ENCODE peak calls at places on chromosomes 6 and 20, in seven cellular contexts. U is GM12878; W is coronary artery; A is prostate gland; Z is fibroblast of pulmonary artery; R is cardiac muscle cell; O is CD8-positive, alpha-beta T cell. F is an unnamed sample.

GRCh38 chr6:122789862-122790739 is 1.0 kb downstream of the SMPDL3A start:
- DNase-seq in W (no peak), U (no peak), O (no peak), R (peak; percentile 78), Z (no peak), A (peak; percentile 36), F (no peak)

GRCh38 chr6:136889271-136890193 is 32.6 kb upstream of the SLC35D3 start:
- DNase-seq in W (no peak), R (no peak), Z (no peak), U (no peak), O (no peak), A (no peak), F (no peak)

GRCh38 chr6:144284753-144285547 is at the start of gene UTRN:
- DNase-seq in U (no peak), R (peak; percentile 92), W (peak; percentile 90), O (peak; percentile 27), Z (peak; percentile 83), A (peak; percentile 76), F (peak; percentile 86)

GRCh38 chr6:100479180-100480035 is 14.7 kb upstream of the SIM1 start:
- DNase-seq in R (peak; percentile 49), W (no peak), O (no peak), A (no peak), Z (peak; percentile 71), U (peak; percentile 34), F (peak; percentile 72)

GRCh38 chr20:25247100-25247665 is 702 bp upstream of the PYGB start:
- DNase-seq in Z (peak; percentile 58), A (peak; percentile 76), W (no peak), O (no peak), U (no peak), R (peak; percentile 85), F (peak; percentile 72)

GRCh38 chr6:105711216-105711615 is 308.3 kb upstream of the PREP start:
- DNase-seq in Z (no peak), U (no peak), A (no peak), R (no peak), O (no peak), W (no peak), F (no peak)

GRCh38 chr6:9948600-9949138 is 466.2 kb downstream of the TFAP2A start:
- DNase-seq in Z (no peak), O (no peak), R (no peak), A (no peak), W (no peak), U (no peak), F (no peak)

GRCh38 chr6:99467509-99468106 is 42.5 kb upstream of the PNISR start:
- DNase-seq in Z (peak; percentile 49), A (no peak), U (no peak), R (peak; percentile 34), O (no peak), W (no peak), F (peak; percentile 51)

DNA sequence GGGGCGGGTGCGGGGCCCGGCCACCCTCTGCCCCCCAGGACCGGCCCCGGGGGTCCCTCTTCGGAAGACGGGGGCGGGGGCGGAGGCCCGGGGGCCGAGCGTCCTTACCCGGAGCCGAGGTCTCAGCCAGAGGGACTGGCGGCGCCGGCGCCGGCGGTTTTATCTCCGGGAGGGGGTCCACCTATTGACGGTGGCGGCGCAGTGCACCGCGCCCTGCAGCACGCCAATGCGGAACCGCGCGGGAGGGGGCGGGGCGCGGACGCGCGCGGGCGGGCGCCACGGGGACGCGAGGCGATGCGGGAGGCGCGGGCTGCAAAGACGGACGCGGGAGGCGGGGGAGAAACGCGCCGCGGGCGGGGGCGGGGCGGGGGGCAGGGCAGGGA is at the start of gene EEF1A2:
- DNase-seq in O (peak; percentile 54), W (no peak), R (peak; percentile 83), A (no peak), U (no peak), Z (no peak), F (no peak)
- H3K4me3 ChIP-seq in O (no peak within 1 kb of the TSS), W (peak within 1 kb of the TSS; percentile 73), R (peak within 1 kb of the TSS; percentile 92), A (peak within 1 kb of the TSS; percentile 26), U (no peak within 1 kb of the TSS), Z (no peak within 1 kb of the TSS), F (no peak within 1 kb of the TSS)

DNA sequence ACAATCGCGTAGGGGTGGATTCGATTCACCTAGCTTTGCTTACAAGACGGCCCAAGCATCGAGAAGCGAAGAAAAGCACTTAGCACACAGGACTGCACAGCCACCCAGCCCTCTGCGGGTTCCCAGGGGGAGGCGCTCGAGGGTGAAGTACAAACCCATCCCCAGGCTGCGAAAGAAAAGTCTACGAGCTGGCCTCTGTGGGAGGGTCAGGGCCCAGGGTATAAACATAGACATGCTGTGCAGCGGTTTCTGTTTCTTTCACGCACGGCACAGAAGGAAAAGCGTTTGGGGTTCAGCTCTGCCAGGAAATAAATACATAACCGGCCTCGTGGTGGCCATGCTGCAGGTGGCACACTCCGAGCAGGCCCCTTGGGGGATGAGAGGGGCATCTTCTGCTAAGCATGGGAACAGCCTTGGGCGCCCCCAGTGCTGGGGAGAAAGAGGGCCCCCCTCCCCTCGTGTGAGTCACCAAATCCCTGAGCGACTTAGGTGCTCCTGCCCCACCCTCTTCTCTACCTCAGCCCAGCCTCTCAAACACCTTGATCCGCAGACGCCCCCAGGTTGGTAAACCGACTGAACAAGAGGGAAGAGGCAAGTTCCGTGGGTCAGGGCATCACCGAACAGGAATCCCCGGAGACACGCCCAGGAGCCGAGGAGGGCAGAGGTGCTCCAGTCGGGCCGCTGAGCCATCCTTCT is 91.6 kb upstream of the RIPOR2 start:
- DNase-seq in O (peak; percentile 79), U (peak; percentile 60), Z (no peak), A (no peak), R (no peak), W (no peak), F (no peak)
- TF ChIP-seq CTCF in O (peak; percentile 60), U (peak; percentile 71), Z (no peak), A (no peak), R (no peak), W (no peak), F (no peak)

GRCh38 chr6:170135821-170136471 is 154.9 kb downstream of the DLL1 start:
- DNase-seq in U (no peak), O (no peak), W (peak; percentile 64), R (no peak), A (no peak), Z (no peak), F (no peak)

GRCh38 chr6:170135041-170135440 is 155.8 kb downstream of the DLL1 start:
- DNase-seq in U (no peak), W (no peak), Z (no peak), R (no peak), O (no peak), A (no peak), F (no peak)

GRCh38 chr6:170134077-170135040 is 156.5 kb downstream of the DLL1 start:
- DNase-seq in R (no peak), A (no peak), Z (peak; percentile 56), U (no peak), W (peak; percentile 65), O (no peak), F (peak; percentile 67)

GRCh38 chr6:170136541-170137175 is 154.2 kb downstream of the DLL1 start:
- DNase-seq in U (no peak), W (peak; percentile 67), O (no peak), A (no peak), R (no peak), Z (no peak), F (no peak)

GRCh38 chr6:170135461-170135820 is 155.4 kb downstream of the DLL1 start:
- DNase-seq in A (no peak), R (no peak), U (no peak), O (no peak), Z (no peak), W (no peak), F (no peak)
- H3K4me3 ChIP-seq in A (no peak overlapping the region), R (no peak overlapping the region), U (no peak overlapping the region), O (no peak overlapping the region), Z (no peak overlapping the region), W (no peak overlapping the region), F (no peak overlapping the region)

GRCh38 chr6:31645325-31645724 is 7.1 kb downstream of the BAG6 start:
- DNase-seq in A (no peak), R (no peak), Z (no peak), W (no peak), U (no peak), O (no peak), F (no peak)

GRCh38 chr6:31642798-31643570 is 9.5 kb downstream of the BAG6 start:
- DNase-seq in W (no peak), U (no peak), O (no peak), Z (no peak), R (no peak), A (no peak), F (no peak)

GRCh38 chr6:31641370-31641769 is 11.1 kb downstream of the BAG6 start:
- DNase-seq in R (no peak), W (no peak), Z (no peak), O (no peak), A (no peak), U (no peak), F (no peak)

GRCh38 chr6:31640612-31641011 is 11.8 kb downstream of the BAG6 start:
- DNase-seq in R (no peak), Z (no peak), U (no peak), A (no peak), O (no peak), W (no peak), F (no peak)

GRCh38 chr6:31643818-31644454 is 8.5 kb downstream of the BAG6 start:
- DNase-seq in O (no peak), Z (no peak), R (no peak), A (no peak), U (no peak), W (no peak), F (no peak)
- TF ChIP-seq CTCF in O (no peak), Z (no peak), R (no peak), A (no peak), U (no peak), W (no peak), F (no peak)

DNA sequence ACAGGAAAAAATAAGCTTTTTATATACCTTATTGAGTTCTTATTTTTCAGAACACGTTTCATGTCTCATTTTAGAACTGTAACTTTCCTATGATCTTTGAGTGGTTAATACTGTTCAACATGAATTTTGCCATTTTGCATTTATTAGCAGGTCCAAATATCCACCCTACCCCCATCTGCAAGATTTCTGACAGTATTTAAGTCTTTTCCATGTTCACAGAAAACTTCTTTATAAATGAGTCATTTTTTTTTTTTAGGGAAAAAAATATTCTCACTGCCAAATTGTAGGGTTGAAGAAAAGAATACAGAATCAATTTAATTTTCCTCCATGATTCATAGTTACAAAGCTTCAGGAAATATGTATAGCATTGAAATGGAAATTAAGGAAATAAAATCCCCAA is 101.8 kb downstream of the COL21A1 start:
- DNase-seq in W (no peak), U (no peak), Z (no peak), O (no peak), R (no peak), A (no peak), F (peak; percentile 5)
- H3K4me3 ChIP-seq in W (no peak overlapping the region), U (no peak overlapping the region), Z (no peak overlapping the region), O (no peak overlapping the region), R (no peak overlapping the region), A (no peak overlapping the region), F (no peak overlapping the region)

DNA sequence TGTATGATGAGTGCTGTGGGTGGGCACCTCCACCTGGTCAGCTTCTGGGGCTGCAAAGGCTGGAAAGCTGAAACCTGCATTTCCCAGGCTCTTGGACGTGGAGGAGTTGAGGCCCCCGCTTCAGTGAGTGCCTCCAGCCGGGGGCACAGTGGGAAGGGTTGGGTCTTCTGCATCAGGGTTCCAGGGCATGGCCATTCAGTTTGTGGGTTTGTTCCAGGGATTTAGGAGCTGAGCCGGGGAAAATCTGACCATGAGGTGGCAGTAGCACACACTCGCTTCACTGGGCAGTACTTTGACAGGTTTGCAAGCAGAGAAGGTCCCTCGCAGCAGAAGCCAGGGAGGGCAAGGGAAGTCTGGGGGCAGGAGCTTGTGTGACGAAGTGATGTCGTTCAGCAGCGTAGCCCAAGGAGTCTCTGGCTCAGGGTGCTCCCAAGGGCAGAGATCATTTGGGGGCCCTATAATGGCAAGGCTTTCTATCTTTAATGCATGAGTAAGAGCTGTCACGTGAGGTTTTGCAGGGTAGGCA is 69.5 kb upstream of the SULF2 start:
- DNase-seq in O (no peak), R (peak; percentile 16), W (no peak), Z (peak; percentile 79), U (no peak), A (no peak), F (peak; percentile 38)
- TF ChIP-seq CTCF in O (no peak), R (peak; percentile 61), W (no peak), Z (peak; percentile 70), U (peak; percentile 54), A (no peak), F (peak; percentile 49)

F was measured in cardiac fibroblast.